ENCODE peak calls at places on chromosomes 7 and 10, in four cellular contexts. X is stimulated activated CD4-positive, alpha-beta T cell treated with anti-CD3 and anti-CD28 coated beads, Interleukin-2, amount 100 ng/mL, for 24 hours; F is neuronal stem cell; P is LoVo. A is an unnamed sample.

GRCh38 chr7:121484089-121484763 is 88.1 kb upstream of the FAM3C start:
- DNase-seq in X (no peak), F (no peak), P (no peak), A (no peak)

GRCh38 chr7:139203992-139204391 is 27.0 kb upstream of the UBN2 start:
- DNase-seq in P (no peak), X (no peak), F (no peak), A (no peak)

GRCh38 chr7:129845178-129845971 is 107.4 kb downstream of the UBE2H start:
- DNase-seq in P (peak; percentile 18), F (no peak), X (no peak), A (no peak)

GRCh38 chr7:8213381-8213780 is 48.6 kb downstream of the ICA1 start:
- DNase-seq in X (no peak), F (no peak), P (no peak), A (no peak)

GRCh38 chr7:99627513-99627912 is 10.8 kb downstream of the ZSCAN25 start:
- DNase-seq in P (no peak), X (no peak), F (no peak), A (no peak)

GRCh38 chr10:123087786-123088185 is 48.0 kb upstream of the HMX3 start:
- DNase-seq in P (no peak), X (no peak), F (no peak), A (no peak)

GRCh38 chr10:93580824-93581223 is 14.4 kb downstream of the FFAR4 start:
- DNase-seq in F (peak; percentile 85), X (no peak), P (no peak), A (no peak)

GRCh38 chr10:47323636-47324299 is 1.5 kb downstream of the GDF2 start:
- DNase-seq in X (no peak), P (no peak), F (no peak), A (no peak)

GRCh38 chr7:50711271-50712175 is 71.2 kb downstream of the GRB10 start:
- DNase-seq in F (no peak), X (no peak), P (no peak), A (peak; percentile 77)

GRCh38 chr10:79102056-79102874 is 33.5 kb downstream of the ZMIZ1 start:
- DNase-seq in X (no peak), F (no peak), P (no peak), A (peak; percentile 64)

GRCh38 chr10:72107325-72108003 is 19.1 kb upstream of the SPOCK2 start:
- DNase-seq in P (peak; percentile 42), F (no peak), X (no peak), A (no peak)

GRCh38 chr7:110871856-110872255 is 219.1 kb upstream of the LRRN3 start:
- DNase-seq in X (no peak), F (no peak), P (no peak), A (no peak)

GRCh38 chr7:151351967-151352366 is 10.4 kb downstream of the NUB1 start:
- DNase-seq in F (no peak), P (no peak), X (peak; percentile 52), A (no peak)

GRCh38 chr7:1713502-1714484 is 43.7 kb downstream of the ELFN1 start:
- DNase-seq in P (no peak), X (no peak), F (no peak), A (peak; percentile 77)

GRCh38 chr7:155514296-155514695 is 32.1 kb downstream of the CNPY1 start:
- DNase-seq in X (no peak), P (no peak), F (no peak), A (no peak)

A was measured in right cardiac atrium.